ENCODE peak calls at places on chromosomes 5 and 9, in four cellular contexts. S is tibial artery, Q is tibial nerve, C is left ventricle myocardium inferior. Z is an unnamed sample. For H3K4me1, the result is how much of the 10 kb centered on the place peaks cover.

GRCh38 chr9:130872912-130873503 is 23.6 kb downstream of the QRFP start:
- DNase-seq in S (peak), Q (no peak), C (peak), Z (peak)

GRCh38 chr9:83285836-83286235 is 222.9 kb upstream of the RASEF start:
- DNase-seq in S (no peak), Q (no peak), C (no peak), Z (no peak)

GRCh38 chr9:12604154-12604825 is 88.9 kb upstream of the TYRP1 start:
- DNase-seq in S (no peak), Q (no peak), C (no peak), Z (no peak)

GRCh38 chr5:5881294-5881693 is 458.8 kb downstream of the ICE1 start:
- DNase-seq in S (no peak), Q (no peak), C (no peak), Z (no peak)

GRCh38 chr5:113038714-113039113 is 62.1 kb downstream of the DCP2 start:
- DNase-seq in S (no peak), Q (no peak), C (no peak), Z (no peak)

GRCh38 chr5:111432828-111433536 is 79.4 kb downstream of the STARD4 start:
- DNase-seq in S (no peak), Q (no peak), C (no peak), Z (no peak)

GRCh38 chr9:95382433-95382832 is 64.9 kb upstream of the FANCC start:
- DNase-seq in S (no peak), Q (no peak), C (no peak), Z (no peak)

GRCh38 chr5:138824924-138825863 is 49.9 kb downstream of the LRRTM2 start:
- DNase-seq in S (no peak), Q (no peak), C (no peak), Z (no peak)

GRCh38 chr5:116035123-116035522 is 2.9 kb downstream of the ARL14EPL start:
- DNase-seq in S (no peak), Q (no peak), C (no peak), Z (no peak)

GRCh38 chr5:1827410-1828397 is 26.5 kb downstream of the NDUFS6 start:
- DNase-seq in S (no peak), Q (no peak), C (no peak), Z (no peak)

GRCh38 chr5:91318727-91319126 is 64.4 kb downstream of the ARRDC3 start:
- DNase-seq in S (no peak), Q (no peak), C (no peak), Z (no peak)

GRCh38 chr9:114235113-114235589 is 79.8 kb downstream of the COL27A1 start:
- DNase-seq in S (no peak), Q (no peak), C (no peak), Z (no peak)

GRCh38 chr5:144068926-144069325 is 101.5 kb downstream of the YIPF5 start:
- DNase-seq in S (no peak), Q (no peak), C (no peak), Z (no peak)

GRCh38 chr5:82419559-82420332 is 141.6 kb upstream of the RPS23 start:
- DNase-seq in S (no peak), Q (no peak), C (no peak), Z (no peak)

GRCh38 chr5:135834639-135835529 is at the start of gene SLC25A48:
- DNase-seq in S (no peak), Q (no peak), C (peak), Z (peak)

GRCh38 chr5:13664377-13664776 is 280.1 kb downstream of the DNAH5 start:
- DNase-seq in S (no peak), Q (no peak), C (no peak), Z (no peak)

GRCh38 chr9:111516061-111516465 is 8.9 kb upstream of the ZNF483 start:
- DNase-seq in S (no peak), Q (no peak), C (no peak), Z (no peak)

GRCh38 chr9:77210116-77210515 is 32.8 kb downstream of the VPS13A start:
- DNase-seq in S (no peak), Q (no peak), C (no peak), Z (no peak)

GRCh38 chr9:19940808-19941207 is 152.0 kb upstream of the SLC24A2 start:
- DNase-seq in S (no peak), Q (no peak), C (no peak), Z (no peak)

GRCh38 chr9:69964446-69964845 is 79.2 kb upstream of the MAMDC2 start:
- DNase-seq in S (no peak), Q (no peak), C (no peak), Z (no peak)

GRCh38 chr9:113992994-113993393 is 85.1 kb downstream of the AMBP start:
- DNase-seq in S (no peak), Q (no peak), C (no peak), Z (no peak)

GRCh38 chr9:120289091-120289490 is 290.9 kb downstream of the CDK5RAP2 start:
- DNase-seq in S (no peak), Q (no peak), C (no peak), Z (no peak)

GRCh38 chr9:109286981-109287380 is 33.9 kb downstream of the EPB41L4B start:
- DNase-seq in S (no peak), Q (no peak), C (no peak), Z (no peak)

GRCh38 chr9:121201045-121201737 is 478 bp downstream of the RAB14 start:
- DNase-seq in S (no peak), Q (no peak), C (peak), Z (peak)

GRCh38 chr5:392431-392988 is 50.5 kb upstream of the EXOC3 start:
- DNase-seq in S (peak), Q (no peak), C (no peak), Z (no peak)

GRCh38 chr9:16348531-16348930 is 521.9 kb downstream of the BNC2 start:
- DNase-seq in S (no peak), Q (no peak), C (no peak), Z (no peak)

GRCh38 chr5:122816726-122817125 is 28.7 kb upstream of the SNX24 start:
- DNase-seq in S (no peak), Q (no peak), C (no peak), Z (no peak)

GRCh38 chr9:123470121-123470851 is 114.3 kb downstream of the CRB2 start:
- DNase-seq in S (no peak), Q (no peak), C (no peak), Z (no peak)

GRCh38 chr9:86099695-86100364 is 472 bp upstream of the GOLM1 start:
- DNase-seq in S (no peak), Q (no peak), C (peak), Z (peak)

GRCh38 chr5:141366016-141366896 is 2.3 kb downstream of the PCDHGA5 start:
- DNase-seq in S (no peak), Q (no peak), C (no peak), Z (no peak)

GRCh38 chr5:35926389-35927051 is 11.9 kb downstream of the CAPSL start:
- DNase-seq in S (no peak), Q (no peak), C (no peak), Z (no peak)

GRCh38 chr5:179244051-179244450 is 101.2 kb downstream of the ADAMTS2 start:
- DNase-seq in S (peak), Q (no peak), C (no peak), Z (no peak)

GRCh38 chr5:134794136-134794535 is 35.6 kb downstream of the DDX46 start:
- DNase-seq in S (no peak), Q (no peak), C (no peak), Z (no peak)

GRCh38 chr5:108507631-108508030 is 125.7 kb upstream of the FBXL17 start:
- DNase-seq in S (no peak), Q (no peak), C (no peak), Z (no peak)

DNA sequence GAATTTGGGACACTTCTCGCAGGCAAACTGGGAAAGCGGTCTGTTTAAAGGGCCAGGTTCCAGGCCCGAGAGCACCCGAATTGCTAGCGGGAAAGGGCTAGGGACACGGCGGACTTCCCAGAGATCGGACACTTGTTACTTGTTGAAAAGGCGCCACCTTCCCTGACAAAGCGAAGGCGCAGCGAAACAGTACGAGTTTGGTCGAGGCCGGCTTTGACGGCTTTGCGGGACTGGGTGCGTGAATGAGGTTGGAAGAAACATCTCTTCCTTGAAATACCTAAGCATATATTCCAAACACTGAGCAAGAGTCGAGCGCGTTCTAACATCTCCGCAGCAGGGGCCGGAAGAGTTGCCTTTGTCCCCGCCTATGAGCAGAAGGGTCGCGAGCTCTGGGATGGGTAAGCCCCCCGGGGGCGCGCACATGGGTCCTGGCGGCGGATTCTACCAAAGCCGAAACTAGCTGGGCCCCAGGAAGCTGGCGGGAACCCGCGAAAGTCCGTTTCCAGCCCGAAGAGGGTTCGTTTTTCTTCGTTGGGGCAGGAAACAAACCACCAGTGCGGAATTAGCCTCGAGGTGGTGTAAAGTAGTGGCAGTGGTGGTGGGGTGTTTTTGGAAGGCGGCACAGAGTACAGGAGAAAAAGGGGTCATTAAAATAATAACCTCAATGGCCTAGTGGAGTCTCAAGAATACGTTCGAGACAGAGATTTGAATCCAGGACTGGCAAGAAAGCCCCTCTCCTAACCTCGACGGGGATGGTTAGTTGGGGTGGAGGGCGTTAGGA is 1.5 kb downstream of the GDNF start:
- DNase-seq in S (no peak), Q (no peak), C (no peak), Z (no peak)
- H3K4me3 ChIP-seq in S (peak), Q (peak), C (peak), Z (peak)

GRCh38 chr5:132780577-132780976 is 3.5 kb upstream of the SEPTIN8 start:
- DNase-seq in S (no peak), Q (no peak), C (no peak), Z (no peak)
- H3K4me1 ChIP-seq in S (under half), Q (under half), C (under half), Z (under half)

GRCh38 chr5:15021286-15022046 is 149.9 kb upstream of the ANKH start:
- DNase-seq in S (no peak), Q (no peak), C (no peak), Z (no peak)
- H3K4me3 ChIP-seq in S (peak), Q (no peak), C (peak), Z (no peak)

GRCh38 chr9:68727588-68728129 is 22.6 kb downstream of the PIP5K1B start:
- DNase-seq in S (no peak), Q (no peak), C (peak), Z (no peak)
- H3K4me1 ChIP-seq in S (under half), Q (under half), C (under half), Z (under half)

GRCh38 chr5:159106193-159106568 is 6.5 kb upstream of the EBF1 start:
- DNase-seq in S (no peak), Q (no peak), C (no peak), Z (no peak)
- H3K4me3 ChIP-seq in S (peak), Q (peak), C (peak), Z (peak)

DNA sequence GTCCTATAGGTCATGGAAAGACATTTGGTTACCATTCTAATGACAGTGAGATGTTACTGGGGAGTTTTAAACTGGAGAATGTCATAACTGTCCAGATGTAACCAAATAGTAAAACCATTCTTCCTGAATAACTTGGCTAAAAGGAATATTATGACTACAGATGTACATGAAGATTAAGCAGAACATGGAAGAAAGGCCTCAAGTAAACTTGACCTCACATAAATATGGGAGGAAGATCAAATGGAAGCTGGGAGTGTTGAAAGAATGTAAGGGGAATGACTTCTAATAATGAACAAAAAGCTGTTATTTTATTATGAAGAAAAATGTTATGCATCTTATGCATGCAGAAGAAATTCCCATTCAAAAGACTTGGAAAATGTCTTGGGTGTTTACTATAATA is 107.6 kb upstream of the CDKN2B start:
- DNase-seq in S (no peak), Q (no peak), C (no peak), Z (no peak)
- H3K4me1 ChIP-seq in S (under half), Q (under half), C (under half), Z (under half)

GRCh38 chr5:11588803-11589202 is 315.4 kb downstream of the CTNND2 start:
- DNase-seq in S (no peak), Q (no peak), C (no peak), Z (no peak)
- H3K4me3 ChIP-seq in S (no peak), Q (peak), C (peak), Z (no peak)

DNA sequence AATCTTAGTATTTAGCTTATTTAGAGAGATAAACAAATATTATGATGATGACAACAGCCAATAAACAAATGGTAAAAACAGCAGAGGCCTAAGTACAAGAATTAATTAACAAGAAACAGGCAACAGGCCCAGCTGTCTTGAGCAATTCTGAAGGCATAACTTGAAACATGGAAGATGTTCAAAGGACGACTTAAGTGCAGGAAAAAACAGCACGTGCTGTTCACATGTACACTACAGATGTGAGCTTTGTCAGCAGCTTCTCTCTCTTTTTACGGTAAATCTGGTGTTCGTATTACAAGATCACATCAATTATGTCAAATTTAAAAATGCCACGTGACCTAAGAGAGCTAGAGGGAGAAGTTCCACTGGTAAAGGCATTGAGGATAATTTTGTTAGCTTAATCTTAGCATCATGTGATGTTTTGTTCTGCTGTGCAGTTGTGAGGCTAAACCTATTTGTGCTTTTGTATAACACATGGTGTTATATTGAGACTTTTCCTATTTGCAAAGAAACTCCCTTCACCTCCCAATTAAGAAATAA is 281.2 kb downstream of the PSAT1 start:
- DNase-seq in S (no peak), Q (no peak), C (no peak), Z (no peak)
- H3K4me1 ChIP-seq in S (under half), Q (under half), C (under half), Z (under half)

DNA sequence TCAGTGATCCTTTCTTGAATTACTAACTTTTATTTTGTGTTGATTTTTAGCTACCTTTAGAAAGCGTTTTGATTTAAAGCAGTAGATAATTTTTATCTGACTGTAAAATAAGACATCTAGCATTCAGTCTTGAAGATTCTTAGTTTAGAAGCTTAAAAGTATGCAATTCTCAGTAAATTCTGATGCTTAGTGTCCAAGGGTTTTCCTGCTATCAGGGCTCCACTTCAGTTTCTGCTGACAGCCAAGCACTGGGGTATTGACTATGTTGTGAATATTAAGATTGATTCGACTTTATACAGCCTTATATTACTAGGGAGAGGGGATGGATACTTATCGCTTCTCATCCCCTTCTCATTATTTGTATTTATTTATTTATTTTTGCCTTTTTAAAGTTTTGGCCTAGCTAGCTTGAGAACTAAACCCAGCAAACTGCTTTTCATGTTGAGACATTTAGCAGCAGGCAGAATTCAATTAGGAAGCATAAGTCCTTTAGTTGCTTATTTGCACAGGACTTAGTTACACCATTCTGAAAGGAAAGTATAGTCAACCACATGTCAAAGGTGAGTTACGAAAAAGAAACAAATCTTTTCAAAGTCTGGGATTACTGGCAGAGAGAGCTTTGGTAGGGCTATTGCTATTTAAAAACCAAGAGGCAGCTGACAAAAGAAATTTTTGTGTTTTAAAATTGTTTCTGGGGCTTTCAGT is 2.9 kb downstream of the PBX3 start:
- DNase-seq in S (no peak), Q (no peak), C (no peak), Z (no peak)
- H3K4me3 ChIP-seq in S (no peak), Q (no peak), C (peak), Z (no peak)

DNA sequence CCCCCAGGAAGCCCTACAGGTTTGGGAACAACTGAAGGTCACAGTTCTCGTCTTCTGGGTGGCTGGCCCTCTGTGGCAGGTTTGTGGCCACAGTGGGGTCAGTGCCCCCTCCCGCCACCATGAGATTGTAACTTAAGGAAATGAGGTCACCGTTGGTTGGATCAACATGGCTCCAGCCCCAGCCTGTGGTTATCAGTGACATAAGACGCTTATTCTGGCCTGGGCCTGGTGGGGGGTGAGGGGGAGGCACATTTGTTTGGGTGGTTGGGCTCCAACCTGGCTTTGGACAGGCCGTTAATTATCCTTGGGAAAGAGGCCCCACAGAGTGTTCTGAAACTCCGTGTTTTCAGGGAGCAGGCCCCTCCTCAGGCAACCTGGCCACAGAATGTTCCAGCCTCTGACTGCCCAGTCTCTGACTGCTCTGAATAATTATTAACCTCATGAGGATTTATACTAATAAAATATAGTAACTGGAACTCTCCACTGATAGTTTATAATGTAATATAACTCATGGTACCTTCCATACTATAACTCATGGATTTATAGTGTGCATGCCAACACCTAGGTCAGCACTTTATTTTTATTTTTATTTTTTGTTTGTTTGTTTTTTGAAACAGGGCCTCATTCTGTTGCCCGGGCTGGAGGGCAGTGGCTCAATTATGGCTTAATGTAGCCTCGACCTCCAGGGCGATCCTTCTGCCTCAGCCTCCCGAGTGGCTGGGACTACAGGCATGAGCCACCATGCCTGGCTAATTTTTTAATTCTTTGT is 58.0 kb upstream of the RPL26L1 start:
- DNase-seq in S (peak), Q (no peak), C (peak), Z (peak)
- H3K4me1 ChIP-seq in S (half or more), Q (under half), C (half or more), Z (half or more)